ENCODE peak calls at places on chromosomes 1 and 21, in six cellular contexts. N is CD8-positive, alpha-beta memory T cell; O is hepatocyte; Y is tibial artery; Z is fibroblast of lung; U is prostate gland. W is an unnamed sample.

GRCh38 chr1:107976431-107977215 is 11.6 kb upstream of the VAV3 start:
- DNase-seq in N (no peak), O (no peak), Y (no peak), Z (peak; percentile 91), U (no peak), W (no peak)

GRCh38 chr21:45154511-45155508 is 80.4 kb downstream of the ADARB1 start:
- DNase-seq in N (no peak), O (no peak), Y (peak; percentile 69), Z (peak; percentile 86), U (no peak), W (no peak)

GRCh38 chr1:118988186-118989005 is at the start of gene TBX15:
- DNase-seq in N (no peak), O (no peak), Y (peak; percentile 91), Z (no peak), U (no peak), W (no peak)

GRCh38 chr1:213670692-213671023 is 317.1 kb upstream of the PROX1 start:
- DNase-seq in N (no peak), O (no peak), Y (no peak), Z (no peak), U (no peak), W (no peak)

GRCh38 chr1:36450270-36450918 is at the start of gene OSCP1:
- DNase-seq in N (peak; percentile 92), O (peak; percentile 97), Y (peak; percentile 98), Z (peak; percentile 96), U (peak; percentile 96), W (peak; percentile 95)

GRCh38 chr1:245046310-245046709 is 108.5 kb upstream of the KIF26B start:
- DNase-seq in N (no peak), O (no peak), Y (no peak), Z (no peak), U (no peak), W (no peak)

GRCh38 chr1:7558921-7559869 is 211.9 kb upstream of the VAMP3 start:
- DNase-seq in N (no peak), O (no peak), Y (no peak), Z (no peak), U (no peak), W (no peak)

GRCh38 chr1:101164776-101165175 is 72.0 kb upstream of the S1PR1 start:
- DNase-seq in N (no peak), O (no peak), Y (no peak), Z (no peak), U (no peak), W (no peak)

GRCh38 chr1:210252621-210253041 is 20.0 kb downstream of the SERTAD4 start:
- DNase-seq in N (no peak), O (peak; percentile 51), Y (no peak), Z (no peak), U (peak; percentile 10), W (no peak)

GRCh38 chr1:109193653-109194590 is 19.8 kb upstream of the SARS1 start:
- DNase-seq in N (peak; percentile 52), O (peak; percentile 59), Y (no peak), Z (no peak), U (no peak), W (peak; percentile 75)

GRCh38 chr1:150155413-150156071 is 5.8 kb downstream of the PLEKHO1 start:
- DNase-seq in N (no peak), O (no peak), Y (no peak), Z (no peak), U (no peak), W (no peak)

GRCh38 chr1:41454406-41454805 is 30.1 kb downstream of the EDN2 start:
- DNase-seq in N (peak; percentile 27), O (no peak), Y (no peak), Z (peak; percentile 70), U (no peak), W (no peak)

GRCh38 chr1:40141878-40142535 is 19.2 kb upstream of the RLF start:
- DNase-seq in N (no peak), O (no peak), Y (no peak), Z (peak; percentile 81), U (no peak), W (no peak)

GRCh38 chr1:11458811-11459275 is 20.1 kb upstream of the DISP3 start:
- DNase-seq in N (no peak), O (no peak), Y (no peak), Z (no peak), U (peak; percentile 23), W (peak; percentile 14)

GRCh38 chr1:116667577-116668105 is at the start of gene IGSF3:
- DNase-seq in N (peak; percentile 46), O (peak; percentile 89), Y (peak; percentile 76), Z (peak; percentile 47), U (peak; percentile 67), W (peak; percentile 83)

GRCh38 chr1:70778934-70779333 is 268.7 kb downstream of the PTGER3 start:
- DNase-seq in N (no peak), O (no peak), Y (no peak), Z (no peak), U (no peak), W (no peak)

GRCh38 chr1:165573787-165574186 is 30.0 kb downstream of the LRRC52 start:
- DNase-seq in N (no peak), O (no peak), Y (no peak), Z (no peak), U (no peak), W (no peak)

GRCh38 chr1:110293601-110294104 is 45.5 kb upstream of the RBM15 start:
- DNase-seq in N (no peak), O (no peak), Y (no peak), Z (no peak), U (no peak), W (no peak)

GRCh38 chr1:229015791-229016190 is 255.1 kb upstream of the RAB4A start:
- DNase-seq in N (no peak), O (peak; percentile 22), Y (no peak), Z (no peak), U (no peak), W (no peak)

GRCh38 chr1:229018674-229019295 is 252.1 kb upstream of the RAB4A start:
- DNase-seq in N (no peak), O (no peak), Y (no peak), Z (no peak), U (no peak), W (no peak)

GRCh38 chr1:229012823-229013222 is 258.1 kb upstream of the RAB4A start:
- DNase-seq in N (no peak), O (no peak), Y (no peak), Z (peak; percentile 32), U (no peak), W (no peak)

GRCh38 chr1:229011022-229011421 is 259.9 kb upstream of the RAB4A start:
- DNase-seq in N (no peak), O (no peak), Y (no peak), Z (no peak), U (no peak), W (no peak)

GRCh38 chr1:229013981-229014380 is 256.9 kb upstream of the RAB4A start:
- DNase-seq in N (no peak), O (no peak), Y (no peak), Z (no peak), U (no peak), W (no peak)
- H3K4me3 ChIP-seq in N (no peak overlapping the region), O (no peak overlapping the region), Y (no peak overlapping the region), Z (no peak overlapping the region), U (no peak overlapping the region), W (no peak overlapping the region)

GRCh38 chr1:157455318-157455717 is 97.0 kb downstream of the FCRL5 start:
- DNase-seq in N (no peak), O (no peak), Y (no peak), Z (no peak), U (no peak), W (no peak)

GRCh38 chr1:157457279-157457678 is 95.0 kb downstream of the FCRL5 start:
- DNase-seq in N (no peak), O (no peak), Y (no peak), Z (no peak), U (no peak), W (no peak)

GRCh38 chr1:157460381-157460780 is 91.9 kb downstream of the FCRL5 start:
- DNase-seq in N (no peak), O (no peak), Y (no peak), Z (no peak), U (no peak), W (no peak)
- H3K9me3 ChIP-seq in N (no peaks in the 10 kb centered on the region), O (no peaks in the 10 kb centered on the region), Y (no peaks in the 10 kb centered on the region), Z (no peaks in the 10 kb centered on the region), U (no peaks in the 10 kb centered on the region), W (no peaks in the 10 kb centered on the region)

GRCh38 chr1:169105087-169105433 is 1.4 kb upstream of the ATP1B1 start:
- DNase-seq in N (no peak), O (no peak), Y (no peak), Z (no peak), U (no peak), W (no peak)
- H3K4me3 ChIP-seq in N (no peak overlapping the region), O (no peak overlapping the region), Y (peak overlapping the region; percentile 66), Z (no peak overlapping the region), U (no peak overlapping the region), W (peak overlapping the region; percentile 93)

DNA sequence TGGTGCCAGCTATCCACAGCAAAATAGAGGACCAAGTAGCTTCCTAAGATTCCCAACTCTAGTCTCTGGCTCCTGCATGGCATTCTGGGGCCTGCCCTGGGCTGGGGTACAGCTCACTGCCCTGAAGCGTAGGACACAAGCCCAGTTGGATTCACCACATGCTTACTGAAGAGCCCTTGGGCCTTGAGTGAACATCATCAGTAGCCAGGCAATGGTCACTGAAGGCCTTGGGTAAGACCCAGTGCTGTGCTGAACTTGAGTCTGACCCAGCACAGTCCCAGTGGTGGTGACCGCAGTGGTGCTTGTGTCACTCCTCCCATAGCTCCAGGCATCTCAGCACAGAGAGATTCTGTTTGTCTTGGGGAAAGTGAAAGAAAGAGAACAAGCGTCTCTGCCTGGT is 7.7 kb upstream of the LCE3A start:
- DNase-seq in N (no peak), O (no peak), Y (no peak), Z (no peak), U (no peak), W (peak; percentile 0)
- H3K9me3 ChIP-seq in N (no peaks in the 10 kb centered on the region), O (no peaks in the 10 kb centered on the region), Y (no peaks in the 10 kb centered on the region), Z (no peaks in the 10 kb centered on the region), U (no peaks in the 10 kb centered on the region), W (no peaks in the 10 kb centered on the region)

DNA sequence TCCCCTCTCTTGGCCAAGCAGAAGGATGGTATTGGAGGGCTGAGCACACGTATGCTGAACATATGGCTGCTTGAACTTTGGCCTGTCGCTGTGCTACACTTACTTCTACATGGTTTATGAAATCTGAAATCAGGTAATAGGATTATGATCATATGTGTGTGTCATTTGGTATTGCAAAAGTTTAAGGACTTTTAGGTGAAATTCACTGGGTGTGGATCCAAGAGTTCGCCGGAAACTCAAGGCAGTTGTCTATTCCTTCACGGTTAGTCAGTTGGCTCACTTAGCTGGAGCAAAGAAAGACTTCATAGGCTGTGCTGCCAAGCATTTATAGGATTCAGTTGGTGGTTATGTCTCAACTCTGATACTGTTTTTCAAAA is 918 bp downstream of the UAP1 start:
- DNase-seq in N (no peak), O (peak; percentile 27), Y (no peak), Z (peak; percentile 73), U (peak; percentile 23), W (peak; percentile 80)
- H3K4me3 ChIP-seq in N (peak overlapping the region; percentile 61), O (peak overlapping the region; percentile 63), Y (peak overlapping the region; percentile 73), Z (peak overlapping the region; percentile 68), U (peak overlapping the region; percentile 90), W (peak overlapping the region; percentile 94)

GRCh38 chr21:27333091-27333490 is 366.2 kb upstream of the ADAMTS5 start:
- DNase-seq in N (no peak), O (no peak), Y (no peak), Z (no peak), U (no peak), W (no peak)
- H3K9me3 ChIP-seq in N (no peaks in the 10 kb centered on the region), O (no peaks in the 10 kb centered on the region), Y (no peaks in the 10 kb centered on the region), Z (no peaks in the 10 kb centered on the region), U (no peaks in the 10 kb centered on the region), W (peaks cover 6% of the 10 kb centered on the region)